ENCODE peak calls at places on chromosomes 4 and X, in ten cellular contexts. A is AG04450, V is OCI-LY7, J is bronchial epithelial cell, E is dorsolateral prefrontal cortex, T is fibroblast of lung, S is cardiac fibroblast, F is left ventricle myocardium inferior, O is Karpas-422, N is HCT116. D is an unnamed sample.

GRCh38 chr4:145320269-145320668 is 139.9 kb upstream of the OTUD4 start:
- DNase-seq in A (no peak), V (no peak), J (no peak), E (no peak), T (no peak), S (no peak), F (no peak), O (no peak), N (no peak), D (no peak)

GRCh38 chr4:107692197-107692596 is 27.8 kb downstream of the PAPSS1 start:
- DNase-seq in A (no peak), V (no peak), J (no peak), E (no peak), T (no peak), S (no peak), F (no peak), O (no peak), N (no peak), D (no peak)

GRCh38 chrX:22575161-22575845 is 302.6 kb downstream of the CBLL2 start:
- DNase-seq in A (no peak), V (no peak), J (peak; percentile 44), E (no peak), T (peak; percentile 57), S (peak; percentile 57), F (no peak), O (no peak), N (no peak), D (no peak)

GRCh38 chrX:134676440-134676839 is 18.2 kb upstream of the PLAC1 start:
- DNase-seq in A (no peak), V (no peak), J (peak; percentile 60), E (no peak), T (peak; percentile 86), S (peak; percentile 80), F (no peak), O (no peak), N (no peak), D (no peak)

GRCh38 chr4:95910749-95911148 is 70.9 kb downstream of the PDHA2 start:
- DNase-seq in A (no peak), V (no peak), J (no peak), E (no peak), T (no peak), S (no peak), F (no peak), O (no peak), N (no peak), D (no peak)

GRCh38 chr4:63430105-63430504 is 979.1 kb downstream of the TECRL start:
- DNase-seq in A (no peak), V (no peak), J (peak; percentile 0), E (no peak), T (no peak), S (no peak), F (no peak), O (no peak), N (no peak), D (no peak)

GRCh38 chr4:155319506-155319905 is 57.3 kb downstream of the MAP9 start:
- DNase-seq in A (no peak), V (no peak), J (no peak), E (no peak), T (peak; percentile 4), S (no peak), F (no peak), O (no peak), N (no peak), D (no peak)

GRCh38 chr4:19047481-19047880 is 1025.9 kb upstream of the LCORL start:
- DNase-seq in A (no peak), V (no peak), J (peak; percentile 3), E (no peak), T (no peak), S (no peak), F (no peak), O (no peak), N (no peak), D (no peak)

GRCh38 chr4:45442466-45442865 is 681.4 kb downstream of the GABRG1 start:
- DNase-seq in A (no peak), V (no peak), J (no peak), E (no peak), T (no peak), S (peak; percentile 1), F (no peak), O (peak; percentile 58), N (no peak), D (no peak)

GRCh38 chrX:70497026-70497425 is 52.4 kb downstream of the DLG3 start:
- DNase-seq in A (no peak), V (no peak), J (no peak), E (no peak), T (no peak), S (no peak), F (no peak), O (no peak), N (no peak), D (no peak)

GRCh38 chr4:143441678-143442077 is 71.8 kb upstream of the SMARCA5 start:
- DNase-seq in A (no peak), V (no peak), J (no peak), E (no peak), T (no peak), S (peak; percentile 2), F (no peak), O (no peak), N (no peak), D (no peak)

GRCh38 chrX:46325312-46325877 is 219.8 kb downstream of the ZNF674 start:
- DNase-seq in A (peak; percentile 1), V (no peak), J (peak; percentile 86), E (no peak), T (peak; percentile 92), S (peak; percentile 69), F (no peak), O (no peak), N (peak; percentile 86), D (no peak)

GRCh38 chrX:10509397-10509796 is 111.0 kb downstream of the MID1 start:
- DNase-seq in A (no peak), V (no peak), J (no peak), E (no peak), T (no peak), S (no peak), F (no peak), O (no peak), N (no peak), D (no peak)

GRCh38 chr4:30952526-30953219 is 232.5 kb downstream of the PCDH7 start:
- DNase-seq in A (no peak), V (no peak), J (peak; percentile 73), E (no peak), T (peak; percentile 38), S (no peak), F (no peak), O (no peak), N (peak; percentile 76), D (no peak)

GRCh38 chr4:168208957-168209614 is 109.5 kb downstream of the DDX60 start:
- DNase-seq in A (no peak), V (no peak), J (no peak), E (no peak), T (no peak), S (no peak), F (no peak), O (no peak), N (no peak), D (no peak)

GRCh38 chr4:184168406-184169019 is 49.2 kb downstream of the ENPP6 start:
- DNase-seq in A (peak; percentile 27), V (peak; percentile 46), J (peak; percentile 33), E (peak; percentile 74), T (peak; percentile 32), S (peak; percentile 66), F (peak; percentile 76), O (peak; percentile 74), N (peak; percentile 22), D (peak; percentile 56)

GRCh38 chr4:22532896-22533295 is 17.0 kb upstream of the ADGRA3 start:
- DNase-seq in A (no peak), V (no peak), J (peak; percentile 75), E (no peak), T (no peak), S (no peak), F (no peak), O (no peak), N (no peak), D (no peak)
- H3K4me3 ChIP-seq in A (no peak overlapping the region), V (no peak overlapping the region), J (no peak overlapping the region), E (no peak overlapping the region), T (no peak overlapping the region), S (no peak overlapping the region), F (no peak overlapping the region), O (no peak overlapping the region), N (no peak overlapping the region), D (no peak overlapping the region)

GRCh38 chr4:7861440-7861881 is 78.2 kb downstream of the AFAP1 start:
- DNase-seq in A (peak; percentile 92), V (no peak), J (peak; percentile 88), E (no peak), T (peak; percentile 99), S (peak; percentile 97), F (peak; percentile 41), O (no peak), N (no peak), D (no peak)
- H3K4me3 ChIP-seq in A (no peak overlapping the region), V (no peak overlapping the region), J (no peak overlapping the region), E (no peak overlapping the region), T (no peak overlapping the region), S (no peak overlapping the region), F (no peak overlapping the region), O (no peak overlapping the region), N (no peak overlapping the region), D (no peak overlapping the region)

GRCh38 chr4:176063718-176064117 is 1.9 kb upstream of the WDR17 start:
- DNase-seq in A (no peak), V (no peak), J (no peak), E (no peak), T (no peak), S (no peak), F (no peak), O (no peak), N (no peak), D (no peak)

GRCh38 chr4:176064539-176064938 is 1.1 kb upstream of the WDR17 start:
- DNase-seq in A (no peak), V (no peak), J (no peak), E (no peak), T (no peak), S (no peak), F (no peak), O (no peak), N (no peak), D (no peak)

GRCh38 chr4:176065365-176066249 is at the start of gene WDR17:
- DNase-seq in A (peak; percentile 32), V (peak; percentile 90), J (peak; percentile 54), E (peak; percentile 93), T (peak; percentile 80), S (peak; percentile 24), F (peak; percentile 82), O (peak; percentile 93), N (no peak), D (peak; percentile 1)

DNA sequence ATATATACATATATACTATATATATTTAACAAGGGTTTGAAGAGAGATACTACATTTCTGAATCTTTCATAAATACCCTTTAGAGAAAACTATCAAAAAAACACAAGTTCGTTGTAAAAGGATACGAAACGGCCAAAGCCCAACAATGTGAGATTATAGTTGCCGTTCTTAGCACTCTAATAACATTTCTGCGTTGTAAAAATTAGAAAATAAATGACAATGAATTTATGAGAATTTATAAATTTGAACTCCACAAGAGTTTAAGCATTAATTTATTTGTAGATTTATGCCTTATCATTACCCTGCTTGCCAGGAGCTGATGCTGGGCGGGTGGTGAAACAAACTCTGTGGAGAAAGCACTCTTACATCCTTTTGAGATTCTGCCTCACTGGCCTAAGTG is 1.1 kb downstream of the WDR17 start:
- DNase-seq in A (no peak), V (no peak), J (no peak), E (no peak), T (no peak), S (no peak), F (no peak), O (no peak), N (no peak), D (no peak)
- H3K4me3 ChIP-seq in A (no peak overlapping the region), V (no peak overlapping the region), J (no peak overlapping the region), E (peak overlapping the region; percentile 67), T (no peak overlapping the region), S (no peak overlapping the region), F (no peak overlapping the region), O (no peak overlapping the region), N (no peak overlapping the region), D (no peak overlapping the region)

GRCh38 chr4:26464420-26465095 is 25.7 kb downstream of the CCKAR start:
- DNase-seq in A (no peak), V (no peak), J (no peak), E (no peak), T (no peak), S (no peak), F (no peak), O (no peak), N (no peak), D (no peak)
- H3K4me3 ChIP-seq in A (no peak overlapping the region), V (no peak overlapping the region), J (no peak overlapping the region), E (no peak overlapping the region), T (no peak overlapping the region), S (no peak overlapping the region), F (no peak overlapping the region), O (no peak overlapping the region), N (no peak overlapping the region), D (no peak overlapping the region)

D was measured in CD8-positive, alpha-beta memory T cell.